ENCODE peak calls at places on chromosomes 3 and 15, in six cellular contexts. X is transverse colon, B is breast epithelium, S is hepatocyte, Y is heart right ventricle, U is colonic mucosa. K is an unnamed sample. For H3K36me3, the result is how much of the 10 kb centered on the place peaks cover.

GRCh38 chr3:83235180-83235814 is 1473.9 kb upstream of the GBE1 start:
- DNase-seq in X (no peak), U (no peak), Y (no peak), S (no peak), B (no peak), K (no peak)

GRCh38 chr3:197394464-197395321 is 96.3 kb upstream of the DLG1 start:
- DNase-seq in Y (peak), X (no peak), B (no peak), U (no peak), S (peak), K (no peak)

GRCh38 chr15:35427091-35427490 is 118.9 kb downstream of the DPH6 start:
- DNase-seq in S (peak), X (no peak), B (no peak), U (no peak), Y (no peak), K (no peak)

GRCh38 chr3:13204177-13204581 is 130.9 kb upstream of the IQSEC1 start:
- DNase-seq in B (peak), U (no peak), Y (no peak), X (no peak), S (no peak), K (no peak)

GRCh38 chr3:184338538-184338945 is 1.1 kb downstream of the FAM131A start:
- DNase-seq in Y (peak), X (peak), S (peak), B (no peak), U (no peak), K (no peak)

GRCh38 chr3:150394606-150395005 is 13.5 kb upstream of the TSC22D2 start:
- DNase-seq in X (no peak), S (no peak), B (no peak), U (no peak), Y (no peak), K (no peak)

GRCh38 chr3:69746119-69746518 is 6.9 kb downstream of the MITF start:
- DNase-seq in Y (no peak), B (no peak), S (no peak), X (no peak), U (no peak), K (no peak)

GRCh38 chr15:90560229-90560771 is 30.6 kb downstream of the CRTC3 start:
- DNase-seq in B (no peak), X (peak), U (peak), S (peak), Y (peak), K (no peak)

GRCh38 chr3:62559831-62560445 is 186.6 kb upstream of the FEZF2 start:
- DNase-seq in X (no peak), S (peak), U (no peak), Y (no peak), B (no peak), K (no peak)

GRCh38 chr3:47323431-47324277 is 40.9 kb downstream of the KLHL18 start:
- DNase-seq in X (no peak), B (no peak), S (peak), U (no peak), Y (no peak), K (no peak)

GRCh38 chr15:48946088-48946839 is 17.5 kb downstream of the SHC4 start:
- DNase-seq in Y (no peak), U (no peak), X (no peak), B (no peak), S (peak), K (no peak)

GRCh38 chr3:63228677-63229076 is 49.4 kb upstream of the SYNPR start:
- DNase-seq in S (peak), B (no peak), Y (peak), U (peak), X (no peak), K (no peak)

GRCh38 chr3:134974621-134975020 is 179.6 kb downstream of the EPHB1 start:
- DNase-seq in B (no peak), Y (no peak), U (no peak), X (no peak), S (no peak), K (no peak)

GRCh38 chr15:56532766-56533455 is 68.0 kb upstream of the MNS1 start:
- DNase-seq in X (no peak), Y (no peak), U (no peak), S (no peak), B (no peak), K (no peak)

GRCh38 chr15:41892621-41893421 is 1.0 kb downstream of the SPTBN5 start:
- DNase-seq in B (peak), Y (peak), U (peak), S (no peak), X (peak), K (peak)

GRCh38 chr15:39583586-39584265 is 2.8 kb downstream of the THBS1 start:
- DNase-seq in X (peak), U (peak), B (no peak), Y (no peak), S (peak), K (no peak)
- H3K36me3 ChIP-seq in X (under half), U (under half), B (under half), Y (under half), S (under half), K (under half)

DNA sequence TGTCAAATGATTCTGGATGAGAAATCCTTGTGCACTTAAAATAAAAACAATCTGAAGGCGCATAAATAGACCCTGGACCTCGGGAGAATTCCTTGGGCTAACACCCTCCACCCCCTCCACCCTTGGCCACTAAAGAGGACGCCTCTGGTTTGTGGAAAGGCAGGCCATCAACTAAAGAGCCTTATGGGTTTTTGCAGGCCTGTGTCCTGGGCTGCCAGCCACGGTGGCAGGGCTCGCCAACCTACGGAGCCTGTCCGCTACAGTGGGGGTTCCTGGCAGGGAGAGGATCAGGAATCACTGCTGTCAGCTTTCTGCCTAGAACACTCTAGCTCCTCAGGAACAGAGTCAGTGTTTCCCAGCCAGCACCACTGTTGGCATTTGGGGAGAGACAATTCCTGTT is 20.3 kb downstream of the TLE3 start:
- DNase-seq in S (no peak), Y (no peak), B (no peak), X (no peak), U (no peak), K (no peak)
- H3K36me3 ChIP-seq in S (under half), Y (under half), B (under half), X (under half), U (under half), K (under half)

DNA sequence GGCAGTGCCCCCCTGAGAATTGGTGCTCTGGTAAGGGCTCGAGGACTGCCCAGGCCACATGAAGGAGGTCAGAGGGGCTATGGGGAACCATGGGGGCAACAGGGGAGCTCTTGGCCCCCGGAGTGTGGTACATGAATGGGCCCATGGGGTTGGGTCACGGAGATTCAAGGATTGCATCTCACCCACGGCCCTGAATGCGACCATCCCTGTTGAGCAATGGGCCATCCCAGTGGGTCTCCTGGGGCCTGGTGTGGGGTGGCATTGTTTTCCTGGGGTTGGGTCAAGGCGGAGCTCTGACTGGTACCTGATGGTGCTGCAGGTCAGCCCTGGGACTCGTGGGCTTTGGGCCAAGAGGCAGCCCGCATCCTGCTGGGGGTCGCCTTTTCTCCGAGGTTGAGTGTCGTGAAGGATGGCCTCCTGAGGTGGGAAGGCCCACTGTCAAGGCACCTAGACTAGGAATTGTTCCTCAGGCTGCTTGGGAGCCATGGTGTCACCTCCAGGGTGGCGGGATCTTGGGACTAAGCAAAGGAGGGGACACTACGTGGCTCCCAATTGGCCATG is 198.3 kb downstream of the UBE3A start:
- DNase-seq in B (peak), X (no peak), U (no peak), Y (no peak), S (no peak), K (no peak)
- H3K36me3 ChIP-seq in B (under half), X (under half), U (under half), Y (under half), S (under half), K (under half)

GRCh38 chr3:158810823-158811425 is 9.1 kb downstream of the MFSD1 start:
- DNase-seq in X (no peak), S (no peak), Y (no peak), U (no peak), B (no peak), K (no peak)
- H3K36me3 ChIP-seq in X (under half), S (under half), Y (under half), U (under half), B (under half), K (under half)

GRCh38 chr15:43473885-43474284 is 19.1 kb downstream of the TP53BP1 start:
- DNase-seq in B (no peak), Y (no peak), X (no peak), S (no peak), U (no peak), K (no peak)
- H3K36me3 ChIP-seq in B (under half), Y (half or more), X (under half), S (under half), U (under half), K (under half)

DNA sequence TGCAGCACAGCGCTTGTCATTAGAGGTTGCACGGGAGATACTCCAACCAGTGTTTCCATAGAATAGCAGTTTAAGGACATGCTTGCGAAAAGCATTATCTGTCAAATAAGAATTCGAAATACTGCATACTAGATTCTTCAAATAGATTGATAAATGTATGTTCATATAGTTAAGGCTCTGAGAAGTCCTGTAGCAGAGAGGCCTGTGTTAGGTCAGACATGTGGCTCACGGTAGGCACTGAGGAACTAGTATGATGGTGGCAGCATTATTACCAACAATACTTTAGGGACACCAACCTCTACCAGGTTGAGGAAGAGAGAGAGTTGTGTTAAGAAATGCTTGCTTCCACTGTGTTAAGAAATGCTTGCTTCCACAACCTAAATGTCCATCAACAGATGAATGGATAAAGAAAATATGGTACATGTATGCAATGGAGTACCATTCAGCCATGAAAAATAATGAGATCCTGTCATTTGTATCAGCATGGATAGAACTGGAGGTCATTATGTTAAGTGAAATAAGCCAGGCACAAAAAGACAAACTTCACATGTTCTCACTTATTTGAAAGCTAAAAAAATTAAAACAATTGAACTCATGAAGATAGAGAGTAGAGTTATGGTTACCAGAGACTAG is 14.9 kb downstream of the MTMR14 start:
- DNase-seq in S (no peak), U (no peak), Y (no peak), X (no peak), B (no peak), K (no peak)
- H3K36me3 ChIP-seq in S (under half), U (under half), Y (under half), X (under half), B (under half), K (under half)